ENCODE peak calls at places on chromosomes 3 and 15, in eight cellular contexts. U, M, I, F, G, J, N and Q are unnamed samples.

GRCh38 chr3:119669906-119670570 is 7.2 kb downstream of the COX17 start:
- DNase-seq in U (no peak), M (no peak), I (no peak), F (no peak), G (no peak), J (no peak), N (no peak), Q (no peak)

GRCh38 chr3:117964814-117965213 is 1069.8 kb downstream of the IGSF11 start:
- DNase-seq in U (no peak), M (no peak), I (no peak), F (no peak), G (no peak), J (no peak), N (no peak), Q (no peak)

GRCh38 chr15:66701422-66702034 is 508 bp upstream of the SMAD6 start:
- DNase-seq in U (peak; percentile 33), M (peak; percentile 42), I (peak; percentile 73), F (peak; percentile 53), G (peak; percentile 89), J (no peak), N (no peak), Q (no peak)

GRCh38 chr3:71684752-71685151 is 40.5 kb downstream of the EIF4E3 start:
- DNase-seq in U (no peak), M (no peak), I (peak; percentile 68), F (no peak), G (no peak), J (no peak), N (no peak), Q (no peak)

GRCh38 chr3:185276415-185276814 is 22.6 kb upstream of the EHHADH start:
- DNase-seq in U (no peak), M (peak; percentile 13), I (no peak), F (no peak), G (no peak), J (no peak), N (no peak), Q (no peak)

GRCh38 chr3:56590814-56591213 is 33.8 kb downstream of the CCDC66 start:
- DNase-seq in U (no peak), M (no peak), I (no peak), F (no peak), G (no peak), J (no peak), N (no peak), Q (no peak)

GRCh38 chr3:98856724-98857123 is 44.8 kb downstream of the DCBLD2 start:
- DNase-seq in U (no peak), M (no peak), I (no peak), F (no peak), G (no peak), J (no peak), N (no peak), Q (no peak)

GRCh38 chr15:40090774-40091455 is 17.8 kb downstream of the BMF start:
- DNase-seq in U (no peak), M (no peak), I (no peak), F (no peak), G (peak; percentile 62), J (no peak), N (no peak), Q (no peak)

GRCh38 chr3:114333180-114333922 is 39.5 kb downstream of the TIGIT start:
- DNase-seq in U (no peak), M (no peak), I (no peak), F (no peak), G (no peak), J (no peak), N (no peak), Q (no peak)

GRCh38 chr3:14254812-14255702 is 76.4 kb downstream of the LSM3 start:
- DNase-seq in U (no peak), M (no peak), I (no peak), F (no peak), G (no peak), J (no peak), N (no peak), Q (no peak)

GRCh38 chr3:123194552-123194951 is 7.2 kb upstream of the SEC22A start:
- DNase-seq in U (peak; percentile 51), M (peak; percentile 38), I (no peak), F (no peak), G (no peak), J (peak; percentile 46), N (no peak), Q (no peak)

GRCh38 chr3:170418422-170419300 is at the start of gene CLDN11:
- DNase-seq in U (no peak), M (no peak), I (peak; percentile 75), F (peak; percentile 38), G (no peak), J (peak; percentile 49), N (no peak), Q (no peak)

GRCh38 chr3:128478576-128479506 is 12.2 kb upstream of the DNAJB8 start:
- DNase-seq in U (no peak), M (no peak), I (no peak), F (no peak), G (no peak), J (no peak), N (no peak), Q (no peak)

GRCh38 chr15:95799286-95800187 is 531.0 kb upstream of the NR2F2 start:
- DNase-seq in U (no peak), M (peak; percentile 8), I (no peak), F (no peak), G (no peak), J (no peak), N (no peak), Q (no peak)

GRCh38 chr3:56802411-56802745 is 629 bp upstream of the ARHGEF3 start:
- DNase-seq in U (no peak), M (no peak), I (no peak), F (no peak), G (no peak), J (no peak), N (no peak), Q (no peak)

GRCh38 chr15:45112592-45113379 is 1.2 kb downstream of the DUOX2 start:
- DNase-seq in U (no peak), M (no peak), I (no peak), F (no peak), G (no peak), J (no peak), N (no peak), Q (no peak)

GRCh38 chr15:96352594-96353377 is 22.3 kb downstream of the NR2F2 start:
- DNase-seq in U (no peak), M (no peak), I (no peak), F (no peak), G (no peak), J (no peak), N (no peak), Q (no peak)

GRCh38 chr3:5002174-5002870 is 23.1 kb downstream of the BHLHE40 start:
- DNase-seq in U (no peak), M (no peak), I (peak; percentile 13), F (no peak), G (no peak), J (peak; percentile 88), N (no peak), Q (no peak)

GRCh38 chr3:171213178-171213577 is 186.7 kb upstream of the SLC2A2 start:
- DNase-seq in U (no peak), M (no peak), I (no peak), F (no peak), G (no peak), J (no peak), N (no peak), Q (no peak)

GRCh38 chr15:67082007-67082536 is 16.7 kb downstream of the SMAD3 start:
- DNase-seq in U (peak; percentile 81), M (no peak), I (no peak), F (no peak), G (peak; percentile 84), J (no peak), N (no peak), Q (no peak)

GRCh38 chr3:78875851-78876250 is 891.9 kb downstream of the ROBO1 start:
- DNase-seq in U (no peak), M (no peak), I (no peak), F (no peak), G (no peak), J (no peak), N (no peak), Q (no peak)

DNA sequence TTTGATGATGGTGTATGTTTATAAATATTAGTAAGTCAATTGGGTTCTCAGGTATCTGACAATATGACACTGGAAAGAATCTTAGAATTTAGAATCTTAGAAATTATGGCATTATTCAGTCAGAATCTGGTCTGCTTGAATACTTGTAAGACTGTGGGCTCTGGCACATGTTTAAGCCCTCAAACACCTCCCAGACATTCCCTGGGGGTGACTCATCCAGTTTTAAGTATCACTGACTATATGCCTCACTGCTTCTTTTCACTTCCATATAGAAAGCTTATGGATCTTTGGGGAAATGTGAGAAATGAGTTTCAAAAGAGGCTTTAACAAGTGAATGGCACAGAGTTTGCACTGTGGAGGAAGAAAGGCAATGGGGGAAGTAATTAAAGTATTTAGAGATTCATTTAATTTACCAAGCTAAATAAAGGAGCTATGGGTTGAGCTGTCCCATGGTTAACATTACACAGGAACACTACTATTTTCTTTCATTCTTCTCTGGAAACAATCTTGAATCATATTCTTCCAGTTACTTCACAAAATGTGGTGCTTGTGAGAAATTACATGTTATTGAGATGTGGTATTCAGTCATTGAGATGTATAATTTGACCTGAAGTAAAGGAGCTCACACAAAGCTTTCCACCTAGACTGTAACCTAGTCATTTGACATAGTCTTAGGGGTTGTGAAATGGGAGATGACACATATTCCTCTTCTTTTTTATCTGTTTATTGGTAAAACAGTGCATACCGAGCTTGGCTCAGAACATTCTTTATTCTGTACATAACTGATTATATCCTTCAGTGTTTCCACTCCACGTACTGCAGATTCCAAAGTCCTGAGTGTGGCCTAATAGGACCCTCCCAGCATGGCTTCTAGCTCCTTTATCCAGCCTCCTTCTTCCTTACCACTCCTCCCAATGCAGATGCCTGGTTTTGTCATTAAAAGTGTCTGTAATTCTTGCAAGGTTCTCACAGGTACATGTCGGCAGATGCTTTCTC is 544.6 kb upstream of the NECTIN3 start:
- DNase-seq in U (no peak), M (no peak), I (no peak), F (no peak), G (no peak), J (peak; percentile 15), N (no peak), Q (no peak)
- TF ChIP-seq POLR2A in U (no peak), M (no peak), I (no peak), F (no peak), G (no peak), J (no peak), N (no peak), Q (no peak)

GRCh38 chr3:132911741-132912415 is 126.3 kb upstream of the TMEM108 start:
- DNase-seq in U (no peak), M (no peak), I (no peak), F (no peak), G (no peak), J (no peak), N (no peak), Q (no peak)
- TF ChIP-seq POLR2AphosphoS5 in U (no peak), M (no peak), I (no peak), F (no peak), G (no peak), J (no peak), N (no peak), Q (no peak)

DNA sequence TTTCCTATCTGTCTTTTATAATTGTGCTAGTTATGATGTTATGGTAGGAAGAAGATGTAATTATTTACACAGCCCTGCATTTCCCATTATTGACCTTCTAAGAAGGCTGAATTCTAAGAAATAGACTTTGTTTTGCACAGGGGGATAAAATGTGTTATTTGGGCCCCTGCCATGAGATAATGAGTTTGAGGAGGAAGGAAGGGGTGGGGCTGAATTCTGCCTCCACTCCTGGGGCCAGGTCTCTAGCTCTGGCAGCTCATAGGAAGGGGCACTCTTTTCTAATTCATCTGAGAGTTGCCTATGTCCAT is 69.2 kb upstream of the GOLGA8B start:
- DNase-seq in U (no peak), M (no peak), I (no peak), F (no peak), G (no peak), J (no peak), N (no peak), Q (no peak)
- TF ChIP-seq POLR2A in U (no peak), M (no peak), I (no peak), F (no peak), G (no peak), J (no peak), N (no peak), Q (no peak)

GRCh38 chr3:15903164-15903563 is 105.4 kb upstream of the ANKRD28 start:
- DNase-seq in U (peak; percentile 51), M (no peak), I (peak; percentile 83), F (no peak), G (no peak), J (no peak), N (peak; percentile 90), Q (no peak)
- TF ChIP-seq POLR2AphosphoS5 in U (no peak), M (no peak), I (no peak), F (no peak), G (no peak), J (no peak), N (peak; percentile 61), Q (no peak)